ENCODE peak calls at places on chromosomes 13 and 19, in four cellular contexts. One of them, this sample, is unnamed.
A peak's percentile ranks its signal among the peaks of the same experiment; 100 is the strongest.

GRCh38 chr13:34294483-34295129 is 476.7 kb downstream of the RFC3 start:
- DNase-seq in NT2/D1: no peak
- DNase-seq in K562: no peak
- DNase-seq in GM12878: no peak
- DNase-seq in this sample: no peak

GRCh38 chr19:13154241-13154778 is 4.1 kb downstream of the IER2 start:
- DNase-seq in NT2/D1: no peak
- DNase-seq in K562: peak; percentile 60
- DNase-seq in GM12878: no peak
- DNase-seq in this sample: no peak

GRCh38 chr19:46931197-46931596 is 70.4 kb downstream of the ARHGAP35 start:
- DNase-seq in NT2/D1: no peak
- DNase-seq in K562: no peak
- DNase-seq in GM12878: no peak
- DNase-seq in this sample: no peak

GRCh38 chr13:93758575-93758974 is 532.0 kb downstream of the GPC6 start:
- DNase-seq in NT2/D1: no peak
- DNase-seq in K562: no peak
- DNase-seq in GM12878: no peak
- DNase-seq in this sample: no peak

GRCh38 chr13:98187155-98187726 is 10.2 kb upstream of the RNF113B start:
- DNase-seq in NT2/D1: no peak
- DNase-seq in K562: no peak
- DNase-seq in GM12878: no peak
- DNase-seq in this sample: no peak

GRCh38 chr13:91358384-91358776 is 10.9 kb downstream of the MIR17HG start:
- DNase-seq in NT2/D1: no peak
- DNase-seq in K562: no peak
- DNase-seq in GM12878: no peak
- DNase-seq in this sample: no peak

GRCh38 chr19:38196245-38196837 is 27.7 kb downstream of the DPF1 start:
- DNase-seq in NT2/D1: no peak
- DNase-seq in K562: no peak
- DNase-seq in GM12878: no peak
- DNase-seq in this sample: no peak

GRCh38 chr13:48661112-48661511 is 7.4 kb downstream of the CYSLTR2 start:
- DNase-seq in NT2/D1: no peak
- DNase-seq in K562: no peak
- DNase-seq in GM12878: no peak
- DNase-seq in this sample: no peak

GRCh38 chr13:30108913-30109237 is 198.5 kb downstream of the KATNAL1 start:
- DNase-seq in NT2/D1: no peak
- DNase-seq in K562: no peak
- DNase-seq in GM12878: no peak
- DNase-seq in this sample: no peak

GRCh38 chr19:54128796-54129616 is 8.6 kb upstream of the CNOT3 start:
- DNase-seq in NT2/D1: no peak
- DNase-seq in K562: no peak
- DNase-seq in GM12878: no peak
- DNase-seq in this sample: no peak

DNA sequence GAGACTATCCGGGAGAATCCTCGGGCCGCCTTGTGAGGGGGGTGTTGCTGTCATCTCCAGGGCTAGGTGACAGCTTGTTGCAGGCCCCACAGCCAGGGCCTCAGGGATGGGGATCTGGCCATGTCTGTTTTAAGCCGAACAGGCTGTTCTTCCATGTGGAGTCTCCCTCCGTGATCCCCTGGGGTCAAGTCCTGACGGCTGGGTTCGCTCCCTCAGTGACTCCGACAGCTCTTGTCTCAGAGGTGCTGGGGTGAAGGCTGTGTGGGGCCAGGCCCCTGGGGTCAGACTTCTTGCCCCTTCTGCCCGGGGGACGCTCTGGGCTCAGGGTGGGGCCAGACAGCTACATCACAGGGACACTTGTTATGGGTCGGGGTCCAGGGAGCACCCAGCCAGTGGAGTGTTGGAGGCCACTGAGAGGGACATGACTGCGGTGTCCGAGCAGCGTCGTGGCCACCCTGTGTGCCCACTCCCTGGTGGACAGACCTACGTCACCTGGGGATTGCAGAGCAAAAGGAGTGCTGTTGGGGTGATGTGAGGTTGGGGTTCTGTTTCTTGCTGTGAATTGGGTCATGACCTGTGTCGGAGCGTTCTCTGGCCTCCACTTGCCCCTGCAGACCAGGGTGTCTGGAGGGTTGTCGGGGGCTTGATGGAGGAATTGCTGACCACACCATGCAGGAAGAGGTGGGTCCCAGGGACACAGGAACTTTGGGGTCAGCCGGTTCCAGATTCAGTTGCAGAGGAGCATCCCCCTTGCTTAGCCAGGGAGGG is 21.5 kb downstream of the EPN1 start:
- DNase-seq in NT2/D1: no peak
- DNase-seq in K562: no peak
- DNase-seq in GM12878: no peak
- DNase-seq in this sample: no peak
- TF ChIP-seq ZNF274 in NT2/D1: no peak
- TF ChIP-seq ZNF274 in K562: no peak
- TF ChIP-seq ZNF274 in GM12878: no peak
- TF ChIP-seq ZNF274 in this sample: no peak

GRCh38 chr19:44847144-44848035 is 1.3 kb downstream of the NECTIN2 start:
- DNase-seq in NT2/D1: no peak
- DNase-seq in K562: peak; percentile 58
- DNase-seq in GM12878: no peak
- DNase-seq in this sample: peak; percentile 8

GRCh38 chr19:44848036-44848804 is 2.1 kb downstream of the NECTIN2 start:
- DNase-seq in NT2/D1: no peak
- DNase-seq in K562: no peak
- DNase-seq in GM12878: no peak
- DNase-seq in this sample: no peak

GRCh38 chr19:44845612-44846454 is at the start of gene NECTIN2:
- DNase-seq in NT2/D1: peak; percentile 90
- DNase-seq in K562: peak; percentile 97
- DNase-seq in GM12878: peak; percentile 37
- DNase-seq in this sample: peak; percentile 98

GRCh38 chr19:44845286-44845611 is 848 bp upstream of the NECTIN2 start:
- DNase-seq in NT2/D1: no peak
- DNase-seq in K562: no peak
- DNase-seq in GM12878: no peak
- DNase-seq in this sample: no peak

GRCh38 chr19:44846455-44847143 is 502 bp downstream of the NECTIN2 start:
- DNase-seq in NT2/D1: peak; percentile 80
- DNase-seq in K562: no peak
- DNase-seq in GM12878: no peak
- DNase-seq in this sample: no peak
- H3K4me3 ChIP-seq in NT2/D1: peak overlapping the region; percentile 85
- H3K4me3 ChIP-seq in K562: peak overlapping the region; percentile 92
- H3K4me3 ChIP-seq in GM12878: peak overlapping the region; percentile 50
- H3K4me3 ChIP-seq in this sample: peak overlapping the region; percentile 99

GRCh38 chr13:102045713-102046112 is 356.1 kb downstream of the FGF14 start:
- DNase-seq in NT2/D1: no peak
- DNase-seq in K562: no peak
- DNase-seq in GM12878: no peak
- DNase-seq in this sample: no peak
- TF ChIP-seq ZNF274 in NT2/D1: no peak
- TF ChIP-seq ZNF274 in K562: no peak
- TF ChIP-seq ZNF274 in GM12878: no peak
- TF ChIP-seq ZNF274 in this sample: no peak

GRCh38 chr13:32426981-32427851 is 714 bp downstream of the N4BP2L1 start:
- DNase-seq in NT2/D1: no peak
- DNase-seq in K562: no peak
- DNase-seq in GM12878: no peak
- DNase-seq in this sample: no peak

GRCh38 chr13:32427852-32428580 is at the start of gene N4BP2L1:
- DNase-seq in NT2/D1: no peak
- DNase-seq in K562: no peak
- DNase-seq in GM12878: peak; percentile 87
- DNase-seq in this sample: no peak

GRCh38 chr13:32430018-32430747 is 2.3 kb upstream of the N4BP2L1 start:
- DNase-seq in NT2/D1: no peak
- DNase-seq in K562: no peak
- DNase-seq in GM12878: no peak
- DNase-seq in this sample: no peak

GRCh38 chr13:32429406-32429909 is 1.5 kb upstream of the N4BP2L1 start:
- DNase-seq in NT2/D1: no peak
- DNase-seq in K562: no peak
- DNase-seq in GM12878: no peak
- DNase-seq in this sample: no peak

DNA sequence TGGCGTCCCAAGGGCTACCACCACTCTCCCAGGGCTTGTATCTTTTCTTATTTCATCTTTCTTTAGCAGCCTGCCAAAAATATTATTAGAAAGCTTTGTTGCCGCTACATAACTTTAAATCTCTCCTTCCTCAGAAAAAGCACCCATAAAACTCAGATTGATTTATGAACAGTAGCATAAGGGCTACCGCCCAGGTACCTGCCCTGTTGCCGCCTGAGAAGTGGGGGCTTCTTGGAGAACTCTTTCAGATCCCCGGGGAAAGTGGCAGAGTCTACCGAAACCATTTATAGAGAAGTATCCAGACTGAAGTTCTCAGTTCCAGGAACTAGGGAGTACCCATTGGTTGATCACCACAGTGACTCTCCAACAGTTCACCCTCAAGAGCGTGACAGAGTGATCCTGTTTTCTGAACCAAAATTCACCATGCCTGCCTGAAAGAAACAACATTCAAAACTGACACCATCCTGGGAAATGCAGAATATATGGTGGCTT is 697 bp upstream of the N4BP2L1 start:
- DNase-seq in NT2/D1: no peak
- DNase-seq in K562: no peak
- DNase-seq in GM12878: no peak
- DNase-seq in this sample: no peak
- H3K4me3 ChIP-seq in NT2/D1: peak overlapping the region; percentile 55
- H3K4me3 ChIP-seq in K562: no peak overlapping the region
- H3K4me3 ChIP-seq in GM12878: peak overlapping the region; percentile 94
- H3K4me3 ChIP-seq in this sample: no peak overlapping the region

GRCh38 chr19:56136362-56136761 is 4.7 kb upstream of the ZNF444 start:
- DNase-seq in NT2/D1: no peak
- DNase-seq in K562: no peak
- DNase-seq in GM12878: no peak
- DNase-seq in this sample: no peak

GRCh38 chr19:56131651-56132050 is 9.4 kb upstream of the ZNF444 start:
- DNase-seq in NT2/D1: no peak
- DNase-seq in K562: no peak
- DNase-seq in GM12878: no peak
- DNase-seq in this sample: no peak

GRCh38 chr19:56132316-56132822 is 8.7 kb upstream of the ZNF444 start:
- DNase-seq in NT2/D1: no peak
- DNase-seq in K562: no peak
- DNase-seq in GM12878: no peak
- DNase-seq in this sample: no peak

GRCh38 chr19:56134655-56134922 is 6.5 kb upstream of the ZNF444 start:
- DNase-seq in NT2/D1: no peak
- DNase-seq in K562: no peak
- DNase-seq in GM12878: no peak
- DNase-seq in this sample: no peak

DNA sequence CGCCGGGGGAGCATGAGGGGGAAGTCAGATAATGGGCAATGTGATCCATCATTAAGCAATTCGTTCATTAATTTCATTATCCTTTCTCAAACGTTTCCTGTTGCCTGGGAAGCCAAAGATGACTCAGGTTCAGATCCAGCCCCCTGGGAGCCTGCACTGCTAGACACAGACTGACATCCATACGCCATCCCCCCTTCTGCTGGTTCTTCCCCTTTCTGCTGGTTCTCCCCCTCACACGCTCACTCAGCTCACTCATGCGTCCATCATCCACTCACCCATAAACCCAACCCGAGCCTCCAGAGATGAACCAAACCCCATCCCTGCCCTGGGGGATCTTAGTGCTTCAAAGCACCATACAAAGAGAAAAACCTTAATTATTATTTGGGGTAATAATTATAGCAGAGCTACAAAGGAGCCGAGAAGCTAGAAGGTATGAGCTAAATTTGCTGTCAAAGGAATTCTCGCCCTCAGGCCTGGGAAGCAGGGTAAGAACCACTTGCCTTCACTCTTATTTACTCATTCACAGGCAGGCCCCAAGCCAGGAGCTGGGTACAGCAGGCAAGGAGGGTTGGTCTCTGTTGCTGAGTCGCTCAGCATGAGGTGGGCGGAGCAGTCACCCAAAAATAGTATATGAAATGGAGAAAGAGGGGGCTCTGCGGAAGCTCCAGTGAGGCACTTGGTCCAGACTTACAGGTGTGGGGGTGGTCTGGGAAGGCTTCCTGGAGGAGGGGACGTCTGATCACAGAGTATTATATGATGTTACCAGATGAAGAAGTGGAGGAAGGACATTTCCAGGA is 7.0 kb upstream of the ZNF444 start:
- DNase-seq in NT2/D1: no peak
- DNase-seq in K562: no peak
- DNase-seq in GM12878: no peak
- DNase-seq in this sample: no peak
- TF ChIP-seq ZNF274 in NT2/D1: no peak
- TF ChIP-seq ZNF274 in K562: no peak
- TF ChIP-seq ZNF274 in GM12878: no peak
- TF ChIP-seq ZNF274 in this sample: no peak

GRCh38 chr13:35472308-35473008 is 4.0 kb downstream of the MAB21L1 start:
- DNase-seq in NT2/D1: no peak
- DNase-seq in K562: no peak
- DNase-seq in GM12878: no peak
- DNase-seq in this sample: no peak

GRCh38 chr13:35470671-35471465 is 5.6 kb downstream of the MAB21L1 start:
- DNase-seq in NT2/D1: no peak
- DNase-seq in K562: no peak
- DNase-seq in GM12878: no peak
- DNase-seq in this sample: no peak

GRCh38 chr13:35474551-35474950 is 1.9 kb downstream of the MAB21L1 start:
- DNase-seq in NT2/D1: no peak
- DNase-seq in K562: no peak
- DNase-seq in GM12878: no peak
- DNase-seq in this sample: no peak

GRCh38 chr13:35469781-35470380 is 6.6 kb downstream of the MAB21L1 start:
- DNase-seq in NT2/D1: no peak
- DNase-seq in K562: no peak
- DNase-seq in GM12878: no peak
- DNase-seq in this sample: no peak

DNA sequence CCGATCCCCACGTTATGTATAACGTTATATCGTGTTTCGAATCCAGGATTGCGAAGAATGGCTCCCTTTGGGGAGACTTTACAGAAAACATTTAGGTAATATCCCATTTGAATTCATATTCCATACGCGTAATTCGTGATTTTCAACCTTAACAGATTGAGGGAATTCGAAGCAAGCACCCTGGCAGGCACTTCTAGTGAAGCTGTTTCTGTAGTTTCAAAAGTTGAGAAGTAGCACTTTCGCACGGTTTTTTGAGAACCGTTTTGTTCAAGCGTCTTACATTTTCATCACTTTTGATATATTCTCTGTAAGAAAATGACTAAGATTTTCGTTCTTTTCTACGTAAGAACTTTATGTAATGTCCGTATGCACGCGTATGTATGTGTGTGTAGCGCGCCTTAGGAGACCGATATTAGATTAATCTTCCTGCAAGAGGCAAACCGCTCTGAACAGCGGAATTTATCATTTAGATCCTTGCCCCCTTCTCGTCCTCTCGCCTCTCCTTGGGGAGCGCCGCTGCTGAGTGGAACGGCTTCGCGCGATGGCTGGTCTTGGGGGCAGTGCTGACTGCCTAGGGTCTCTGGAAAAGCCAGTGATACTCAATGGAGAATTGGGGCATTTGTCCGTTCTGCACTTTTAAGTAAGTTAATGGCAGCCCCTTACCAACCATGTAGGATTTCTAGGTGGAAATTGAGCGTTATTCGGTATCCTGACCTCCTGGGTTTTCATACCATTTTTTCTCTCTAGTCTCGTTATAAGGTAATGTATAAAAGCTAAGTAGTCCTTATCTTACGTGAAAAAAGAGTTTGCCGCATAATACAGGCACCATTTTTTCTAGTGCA is 4.8 kb downstream of the MAB21L1 start:
- DNase-seq in NT2/D1: no peak
- DNase-seq in K562: no peak
- DNase-seq in GM12878: no peak
- DNase-seq in this sample: no peak
- H3K4me3 ChIP-seq in NT2/D1: peak overlapping the region; percentile 55
- H3K4me3 ChIP-seq in K562: no peak overlapping the region
- H3K4me3 ChIP-seq in GM12878: no peak overlapping the region
- H3K4me3 ChIP-seq in this sample: no peak overlapping the region

This sample was measured in HCT116.